ENCODE peak calls at places on chromosomes 13 and 19, in ten cellular contexts. One of them, this sample, is unnamed.

GRCh38 chr13:35599385-35599784 is 122.9 kb upstream of the MAB21L1 start:
- DNase-seq in CD4-positive, alpha-beta memory T cell: no peak
- DNase-seq in heart right ventricle: no peak
- DNase-seq in neural progenitor cell: peak
- DNase-seq in Caco-2: no peak
- DNase-seq in PC-9: no peak
- DNase-seq in psoas muscle: no peak
- DNase-seq in ascending aorta: no peak
- DNase-seq in aorta: no peak
- DNase-seq in pancreas: no peak
- DNase-seq in this sample: no peak

GRCh38 chr13:20191902-20192469 is 752 bp downstream of the GJB2 start:
- DNase-seq in CD4-positive, alpha-beta memory T cell: peak
- DNase-seq in heart right ventricle: no peak
- DNase-seq in neural progenitor cell: peak
- DNase-seq in Caco-2: no peak
- DNase-seq in PC-9: no peak
- DNase-seq in psoas muscle: no peak
- DNase-seq in ascending aorta: no peak
- DNase-seq in aorta: no peak
- DNase-seq in pancreas: peak
- DNase-seq in this sample: no peak

GRCh38 chr13:40060318-40061007 is 405.0 kb downstream of the COG6 start:
- DNase-seq in CD4-positive, alpha-beta memory T cell: no peak
- DNase-seq in heart right ventricle: peak
- DNase-seq in neural progenitor cell: no peak
- DNase-seq in Caco-2: no peak
- DNase-seq in PC-9: no peak
- DNase-seq in psoas muscle: peak
- DNase-seq in ascending aorta: peak
- DNase-seq in aorta: peak
- DNase-seq in pancreas: peak
- DNase-seq in this sample: peak

GRCh38 chr13:71327266-71327665 is 539.7 kb downstream of the DACH1 start:
- DNase-seq in CD4-positive, alpha-beta memory T cell: no peak
- DNase-seq in heart right ventricle: no peak
- DNase-seq in neural progenitor cell: no peak
- DNase-seq in Caco-2: no peak
- DNase-seq in PC-9: no peak
- DNase-seq in psoas muscle: no peak
- DNase-seq in ascending aorta: no peak
- DNase-seq in aorta: no peak
- DNase-seq in pancreas: no peak
- DNase-seq in this sample: no peak

GRCh38 chr13:52809310-52809769 is 39.1 kb downstream of the PCDH8 start:
- DNase-seq in CD4-positive, alpha-beta memory T cell: peak
- DNase-seq in heart right ventricle: peak
- DNase-seq in neural progenitor cell: peak
- DNase-seq in Caco-2: peak
- DNase-seq in PC-9: peak
- DNase-seq in psoas muscle: peak
- DNase-seq in ascending aorta: no peak
- DNase-seq in aorta: no peak
- DNase-seq in pancreas: peak
- DNase-seq in this sample: peak

GRCh38 chr19:2332341-2333026 is 4.0 kb downstream of the SPPL2B start:
- DNase-seq in CD4-positive, alpha-beta memory T cell: peak
- DNase-seq in heart right ventricle: peak
- DNase-seq in neural progenitor cell: no peak
- DNase-seq in Caco-2: no peak
- DNase-seq in PC-9: no peak
- DNase-seq in psoas muscle: no peak
- DNase-seq in ascending aorta: no peak
- DNase-seq in aorta: no peak
- DNase-seq in pancreas: no peak
- DNase-seq in this sample: peak

GRCh38 chr19:36418287-36419001 is at the start of gene ZFP82:
- DNase-seq in CD4-positive, alpha-beta memory T cell: peak
- DNase-seq in heart right ventricle: peak
- DNase-seq in neural progenitor cell: peak
- DNase-seq in Caco-2: peak
- DNase-seq in PC-9: no peak
- DNase-seq in psoas muscle: peak
- DNase-seq in ascending aorta: peak
- DNase-seq in aorta: peak
- DNase-seq in pancreas: peak
- DNase-seq in this sample: peak

GRCh38 chr13:23871616-23872220 is 17.5 kb downstream of the MIPEP start:
- DNase-seq in CD4-positive, alpha-beta memory T cell: peak
- DNase-seq in heart right ventricle: no peak
- DNase-seq in neural progenitor cell: peak
- DNase-seq in Caco-2: no peak
- DNase-seq in PC-9: no peak
- DNase-seq in psoas muscle: no peak
- DNase-seq in ascending aorta: no peak
- DNase-seq in aorta: no peak
- DNase-seq in pancreas: no peak
- DNase-seq in this sample: no peak

GRCh38 chr13:93039131-93039530 is 187.5 kb upstream of the GPC6 start:
- DNase-seq in CD4-positive, alpha-beta memory T cell: no peak
- DNase-seq in heart right ventricle: no peak
- DNase-seq in neural progenitor cell: no peak
- DNase-seq in Caco-2: no peak
- DNase-seq in PC-9: no peak
- DNase-seq in psoas muscle: no peak
- DNase-seq in ascending aorta: no peak
- DNase-seq in aorta: no peak
- DNase-seq in pancreas: no peak
- DNase-seq in this sample: no peak

GRCh38 chr13:78228211-78228610 is 309.6 kb upstream of the EDNRB start:
- DNase-seq in CD4-positive, alpha-beta memory T cell: no peak
- DNase-seq in heart right ventricle: no peak
- DNase-seq in neural progenitor cell: no peak
- DNase-seq in Caco-2: no peak
- DNase-seq in PC-9: no peak
- DNase-seq in psoas muscle: no peak
- DNase-seq in ascending aorta: no peak
- DNase-seq in aorta: no peak
- DNase-seq in pancreas: no peak
- DNase-seq in this sample: no peak

GRCh38 chr13:42964681-42965305 is 27.2 kb downstream of the EPSTI1 start:
- DNase-seq in CD4-positive, alpha-beta memory T cell: no peak
- DNase-seq in heart right ventricle: no peak
- DNase-seq in neural progenitor cell: no peak
- DNase-seq in Caco-2: no peak
- DNase-seq in PC-9: no peak
- DNase-seq in psoas muscle: no peak
- DNase-seq in ascending aorta: no peak
- DNase-seq in aorta: no peak
- DNase-seq in pancreas: no peak
- DNase-seq in this sample: no peak

GRCh38 chr13:105915451-105915850 is 620.0 kb downstream of the EFNB2 start:
- DNase-seq in CD4-positive, alpha-beta memory T cell: no peak
- DNase-seq in heart right ventricle: no peak
- DNase-seq in neural progenitor cell: no peak
- DNase-seq in Caco-2: no peak
- DNase-seq in PC-9: no peak
- DNase-seq in psoas muscle: no peak
- DNase-seq in ascending aorta: no peak
- DNase-seq in aorta: no peak
- DNase-seq in pancreas: no peak
- DNase-seq in this sample: no peak

DNA sequence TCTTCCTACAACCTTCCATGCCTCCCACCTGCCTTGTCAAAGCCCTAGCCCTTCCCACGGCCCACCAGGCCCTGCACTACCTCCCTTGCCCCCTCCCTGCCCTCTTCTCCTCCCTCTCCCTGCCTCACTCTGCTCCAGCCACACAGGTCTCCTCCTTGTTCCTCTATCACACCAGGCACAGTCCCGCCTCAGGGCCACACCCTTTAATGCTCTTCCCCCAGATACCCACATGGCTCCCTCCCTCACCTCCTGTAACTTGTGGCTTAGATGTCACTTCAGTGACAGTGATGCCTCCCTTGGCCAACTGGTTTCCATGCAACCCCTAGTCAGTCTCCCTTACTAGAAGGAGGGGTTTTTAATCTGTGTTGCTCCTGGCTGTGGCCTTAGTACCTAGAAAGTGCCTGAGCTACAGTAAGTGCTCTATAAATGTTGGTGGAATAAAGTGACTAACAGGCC is 1.3 kb downstream of the SIRT6 start:
- DNase-seq in CD4-positive, alpha-beta memory T cell: no peak
- DNase-seq in heart right ventricle: no peak
- DNase-seq in neural progenitor cell: no peak
- DNase-seq in Caco-2: no peak
- DNase-seq in PC-9: no peak
- DNase-seq in psoas muscle: no peak
- DNase-seq in ascending aorta: no peak
- DNase-seq in aorta: no peak
- DNase-seq in pancreas: no peak
- DNase-seq in this sample: no peak
- H3K4me3 ChIP-seq in CD4-positive, alpha-beta memory T cell: no peak
- H3K4me3 ChIP-seq in heart right ventricle: peak
- H3K4me3 ChIP-seq in neural progenitor cell: peak
- H3K4me3 ChIP-seq in Caco-2: no peak
- H3K4me3 ChIP-seq in PC-9: peak
- H3K4me3 ChIP-seq in psoas muscle: peak
- H3K4me3 ChIP-seq in ascending aorta: peak
- H3K4me3 ChIP-seq in aorta: no peak
- H3K4me3 ChIP-seq in pancreas: no peak
- H3K4me3 ChIP-seq in this sample: peak

GRCh38 chr19:48171584-48172170 is 1.2 kb downstream of the ZSWIM9 start:
- DNase-seq in CD4-positive, alpha-beta memory T cell: no peak
- DNase-seq in heart right ventricle: no peak
- DNase-seq in neural progenitor cell: no peak
- DNase-seq in Caco-2: no peak
- DNase-seq in PC-9: no peak
- DNase-seq in psoas muscle: no peak
- DNase-seq in ascending aorta: no peak
- DNase-seq in aorta: no peak
- DNase-seq in pancreas: peak
- DNase-seq in this sample: no peak
- H3K4me3 ChIP-seq in CD4-positive, alpha-beta memory T cell: no peak
- H3K4me3 ChIP-seq in heart right ventricle: peak
- H3K4me3 ChIP-seq in neural progenitor cell: peak
- H3K4me3 ChIP-seq in Caco-2: peak
- H3K4me3 ChIP-seq in PC-9: peak
- H3K4me3 ChIP-seq in psoas muscle: peak
- H3K4me3 ChIP-seq in ascending aorta: peak
- H3K4me3 ChIP-seq in aorta: no peak
- H3K4me3 ChIP-seq in pancreas: no peak
- H3K4me3 ChIP-seq in this sample: peak

GRCh38 chr19:620166-620862 is 13.0 kb downstream of the POLRMT start:
- DNase-seq in CD4-positive, alpha-beta memory T cell: no peak
- DNase-seq in heart right ventricle: no peak
- DNase-seq in neural progenitor cell: no peak
- DNase-seq in Caco-2: no peak
- DNase-seq in PC-9: no peak
- DNase-seq in psoas muscle: no peak
- DNase-seq in ascending aorta: no peak
- DNase-seq in aorta: no peak
- DNase-seq in pancreas: no peak
- DNase-seq in this sample: no peak
- H3K4me3 ChIP-seq in CD4-positive, alpha-beta memory T cell: no peak
- H3K4me3 ChIP-seq in heart right ventricle: no peak
- H3K4me3 ChIP-seq in neural progenitor cell: no peak
- H3K4me3 ChIP-seq in Caco-2: no peak
- H3K4me3 ChIP-seq in PC-9: no peak
- H3K4me3 ChIP-seq in psoas muscle: no peak
- H3K4me3 ChIP-seq in ascending aorta: no peak
- H3K4me3 ChIP-seq in aorta: no peak
- H3K4me3 ChIP-seq in pancreas: no peak
- H3K4me3 ChIP-seq in this sample: no peak

GRCh38 chr13:45073809-45074208 is 46.5 kb upstream of the GTF2F2 start:
- DNase-seq in CD4-positive, alpha-beta memory T cell: no peak
- DNase-seq in heart right ventricle: no peak
- DNase-seq in neural progenitor cell: no peak
- DNase-seq in Caco-2: no peak
- DNase-seq in PC-9: no peak
- DNase-seq in psoas muscle: no peak
- DNase-seq in ascending aorta: no peak
- DNase-seq in aorta: no peak
- DNase-seq in pancreas: no peak
- DNase-seq in this sample: no peak

GRCh38 chr13:45078003-45078402 is 42.3 kb upstream of the GTF2F2 start:
- DNase-seq in CD4-positive, alpha-beta memory T cell: no peak
- DNase-seq in heart right ventricle: no peak
- DNase-seq in neural progenitor cell: no peak
- DNase-seq in Caco-2: no peak
- DNase-seq in PC-9: no peak
- DNase-seq in psoas muscle: no peak
- DNase-seq in ascending aorta: no peak
- DNase-seq in aorta: no peak
- DNase-seq in pancreas: no peak
- DNase-seq in this sample: no peak

DNA sequence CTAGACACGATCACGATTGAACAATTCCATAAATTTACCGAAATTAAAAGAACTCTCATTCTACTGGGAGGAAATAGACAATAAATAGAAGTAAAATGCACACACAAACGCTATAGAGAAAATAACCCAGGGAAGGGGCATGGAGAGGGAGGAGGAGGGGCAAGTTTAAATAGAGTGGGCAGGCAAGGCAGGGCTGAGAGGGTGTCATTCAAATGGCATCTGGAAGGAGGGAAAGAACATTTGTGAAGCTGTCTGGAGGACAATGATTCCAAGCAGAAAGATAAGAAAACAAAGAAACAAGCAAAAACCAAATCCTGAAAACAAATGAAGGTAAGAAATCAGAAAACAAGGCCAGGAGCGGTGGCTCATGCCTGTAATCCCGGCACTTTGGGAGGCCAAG is 45.6 kb upstream of the GTF2F2 start:
- DNase-seq in CD4-positive, alpha-beta memory T cell: no peak
- DNase-seq in heart right ventricle: no peak
- DNase-seq in neural progenitor cell: no peak
- DNase-seq in Caco-2: no peak
- DNase-seq in PC-9: no peak
- DNase-seq in psoas muscle: no peak
- DNase-seq in ascending aorta: no peak
- DNase-seq in aorta: no peak
- DNase-seq in pancreas: no peak
- DNase-seq in this sample: no peak
- H3K4me3 ChIP-seq in CD4-positive, alpha-beta memory T cell: no peak
- H3K4me3 ChIP-seq in heart right ventricle: no peak
- H3K4me3 ChIP-seq in neural progenitor cell: no peak
- H3K4me3 ChIP-seq in Caco-2: no peak
- H3K4me3 ChIP-seq in PC-9: no peak
- H3K4me3 ChIP-seq in psoas muscle: no peak
- H3K4me3 ChIP-seq in ascending aorta: no peak
- H3K4me3 ChIP-seq in aorta: no peak
- H3K4me3 ChIP-seq in pancreas: no peak
- H3K4me3 ChIP-seq in this sample: no peak

This sample was measured in GM06990.